ENCODE peak calls at places on chromosomes 12 and 14, in nine cellular contexts. One of them, this sample, is unnamed.

GRCh38 chr14:95304342-95304741 is 15.4 kb downstream of the CLMN start:
- DNase-seq in hippocampal formation: no peak
- DNase-seq in NCI-H1092 treated with DMSO at 0.1 percent for 48 hours: no peak
- DNase-seq in choroid plexus epithelial cell: no peak
- DNase-seq in ELR: no peak
- DNase-seq in substantia nigra: no peak
- DNase-seq in stimulated activated CD8-positive, alpha-beta memory T cell treated with anti-CD3 and anti-CD28 coated beads, Interleukin-4, amount 100 ng/mL, for 1 hour: no peak
- DNase-seq in CD4-positive, alpha-beta T cell: no peak
- DNase-seq in cardiac septum: no peak
- DNase-seq in this sample: no peak

GRCh38 chr14:103056322-103057027 is 874 bp downstream of the CDC42BPB start:
- DNase-seq in NCI-H1092 treated with DMSO at 0.1 percent for 48 hours: peak
- DNase-seq in cardiac septum: peak
- DNase-seq in choroid plexus epithelial cell: peak
- DNase-seq in substantia nigra: no peak
- DNase-seq in ELR: peak
- DNase-seq in stimulated activated CD8-positive, alpha-beta memory T cell treated with anti-CD3 and anti-CD28 coated beads, Interleukin-4, amount 100 ng/mL, for 1 hour: no peak
- DNase-seq in hippocampal formation: no peak
- DNase-seq in CD4-positive, alpha-beta T cell: no peak
- DNase-seq in this sample: no peak

GRCh38 chr14:75306917-75307699 is 28.5 kb downstream of the FOS start:
- DNase-seq in NCI-H1092 treated with DMSO at 0.1 percent for 48 hours: peak
- DNase-seq in ELR: peak
- DNase-seq in CD4-positive, alpha-beta T cell: no peak
- DNase-seq in stimulated activated CD8-positive, alpha-beta memory T cell treated with anti-CD3 and anti-CD28 coated beads, Interleukin-4, amount 100 ng/mL, for 1 hour: no peak
- DNase-seq in cardiac septum: no peak
- DNase-seq in hippocampal formation: no peak
- DNase-seq in choroid plexus epithelial cell: peak
- DNase-seq in substantia nigra: no peak
- DNase-seq in this sample: no peak

GRCh38 chr12:109764123-109764522 is 50.5 kb downstream of the FAM222A start:
- DNase-seq in stimulated activated CD8-positive, alpha-beta memory T cell treated with anti-CD3 and anti-CD28 coated beads, Interleukin-4, amount 100 ng/mL, for 1 hour: no peak
- DNase-seq in choroid plexus epithelial cell: no peak
- DNase-seq in substantia nigra: no peak
- DNase-seq in NCI-H1092 treated with DMSO at 0.1 percent for 48 hours: no peak
- DNase-seq in hippocampal formation: no peak
- DNase-seq in cardiac septum: no peak
- DNase-seq in ELR: no peak
- DNase-seq in CD4-positive, alpha-beta T cell: no peak
- DNase-seq in this sample: no peak

GRCh38 chr12:18224745-18225144 is 36.6 kb upstream of the PIK3C2G start:
- DNase-seq in cardiac septum: no peak
- DNase-seq in hippocampal formation: no peak
- DNase-seq in ELR: peak
- DNase-seq in NCI-H1092 treated with DMSO at 0.1 percent for 48 hours: peak
- DNase-seq in choroid plexus epithelial cell: peak
- DNase-seq in substantia nigra: no peak
- DNase-seq in CD4-positive, alpha-beta T cell: no peak
- DNase-seq in stimulated activated CD8-positive, alpha-beta memory T cell treated with anti-CD3 and anti-CD28 coated beads, Interleukin-4, amount 100 ng/mL, for 1 hour: no peak
- DNase-seq in this sample: no peak

GRCh38 chr12:132600048-132601032 is 10.0 kb downstream of the LRCOL1 start:
- DNase-seq in ELR: peak
- DNase-seq in NCI-H1092 treated with DMSO at 0.1 percent for 48 hours: peak
- DNase-seq in substantia nigra: no peak
- DNase-seq in hippocampal formation: peak
- DNase-seq in CD4-positive, alpha-beta T cell: no peak
- DNase-seq in cardiac septum: no peak
- DNase-seq in choroid plexus epithelial cell: peak
- DNase-seq in stimulated activated CD8-positive, alpha-beta memory T cell treated with anti-CD3 and anti-CD28 coated beads, Interleukin-4, amount 100 ng/mL, for 1 hour: no peak
- DNase-seq in this sample: peak

GRCh38 chr12:107131832-107132616 is 38.7 kb upstream of the CRY1 start:
- DNase-seq in hippocampal formation: no peak
- DNase-seq in cardiac septum: no peak
- DNase-seq in stimulated activated CD8-positive, alpha-beta memory T cell treated with anti-CD3 and anti-CD28 coated beads, Interleukin-4, amount 100 ng/mL, for 1 hour: no peak
- DNase-seq in choroid plexus epithelial cell: peak
- DNase-seq in ELR: peak
- DNase-seq in substantia nigra: no peak
- DNase-seq in CD4-positive, alpha-beta T cell: peak
- DNase-seq in NCI-H1092 treated with DMSO at 0.1 percent for 48 hours: peak
- DNase-seq in this sample: peak

GRCh38 chr14:30389134-30389900 is 169.6 kb upstream of the G2E3 start:
- DNase-seq in substantia nigra: no peak
- DNase-seq in NCI-H1092 treated with DMSO at 0.1 percent for 48 hours: no peak
- DNase-seq in stimulated activated CD8-positive, alpha-beta memory T cell treated with anti-CD3 and anti-CD28 coated beads, Interleukin-4, amount 100 ng/mL, for 1 hour: no peak
- DNase-seq in ELR: peak
- DNase-seq in CD4-positive, alpha-beta T cell: no peak
- DNase-seq in hippocampal formation: peak
- DNase-seq in cardiac septum: no peak
- DNase-seq in choroid plexus epithelial cell: peak
- DNase-seq in this sample: no peak

GRCh38 chr12:112496493-112496892 is 77.7 kb downstream of the PTPN11 start:
- DNase-seq in choroid plexus epithelial cell: no peak
- DNase-seq in ELR: no peak
- DNase-seq in NCI-H1092 treated with DMSO at 0.1 percent for 48 hours: no peak
- DNase-seq in substantia nigra: no peak
- DNase-seq in stimulated activated CD8-positive, alpha-beta memory T cell treated with anti-CD3 and anti-CD28 coated beads, Interleukin-4, amount 100 ng/mL, for 1 hour: no peak
- DNase-seq in CD4-positive, alpha-beta T cell: no peak
- DNase-seq in cardiac septum: no peak
- DNase-seq in hippocampal formation: no peak
- DNase-seq in this sample: peak

GRCh38 chr12:1606021-1606622 is 11.7 kb upstream of the FBXL14 start:
- DNase-seq in ELR: peak
- DNase-seq in NCI-H1092 treated with DMSO at 0.1 percent for 48 hours: peak
- DNase-seq in stimulated activated CD8-positive, alpha-beta memory T cell treated with anti-CD3 and anti-CD28 coated beads, Interleukin-4, amount 100 ng/mL, for 1 hour: no peak
- DNase-seq in choroid plexus epithelial cell: peak
- DNase-seq in cardiac septum: peak
- DNase-seq in CD4-positive, alpha-beta T cell: no peak
- DNase-seq in hippocampal formation: peak
- DNase-seq in substantia nigra: no peak
- DNase-seq in this sample: no peak

GRCh38 chr14:77151918-77152588 is 10.5 kb upstream of the ZDHHC22 start:
- DNase-seq in choroid plexus epithelial cell: peak
- DNase-seq in ELR: peak
- DNase-seq in substantia nigra: no peak
- DNase-seq in CD4-positive, alpha-beta T cell: no peak
- DNase-seq in NCI-H1092 treated with DMSO at 0.1 percent for 48 hours: peak
- DNase-seq in hippocampal formation: no peak
- DNase-seq in cardiac septum: no peak
- DNase-seq in stimulated activated CD8-positive, alpha-beta memory T cell treated with anti-CD3 and anti-CD28 coated beads, Interleukin-4, amount 100 ng/mL, for 1 hour: no peak
- DNase-seq in this sample: peak

GRCh38 chr12:13982010-13982409 is 608 bp upstream of the GRIN2B start:
- DNase-seq in NCI-H1092 treated with DMSO at 0.1 percent for 48 hours: no peak
- DNase-seq in choroid plexus epithelial cell: no peak
- DNase-seq in ELR: no peak
- DNase-seq in CD4-positive, alpha-beta T cell: no peak
- DNase-seq in substantia nigra: no peak
- DNase-seq in hippocampal formation: no peak
- DNase-seq in stimulated activated CD8-positive, alpha-beta memory T cell treated with anti-CD3 and anti-CD28 coated beads, Interleukin-4, amount 100 ng/mL, for 1 hour: no peak
- DNase-seq in cardiac septum: no peak
- DNase-seq in this sample: no peak

GRCh38 chr12:95262808-95263207 is 45.2 kb downstream of the VEZT start:
- DNase-seq in stimulated activated CD8-positive, alpha-beta memory T cell treated with anti-CD3 and anti-CD28 coated beads, Interleukin-4, amount 100 ng/mL, for 1 hour: no peak
- DNase-seq in substantia nigra: no peak
- DNase-seq in ELR: peak
- DNase-seq in CD4-positive, alpha-beta T cell: no peak
- DNase-seq in hippocampal formation: no peak
- DNase-seq in choroid plexus epithelial cell: no peak
- DNase-seq in cardiac septum: no peak
- DNase-seq in NCI-H1092 treated with DMSO at 0.1 percent for 48 hours: no peak
- DNase-seq in this sample: no peak

GRCh38 chr14:91047174-91047753 is 13.2 kb downstream of the RPS6KA5 start:
- DNase-seq in cardiac septum: no peak
- DNase-seq in substantia nigra: no peak
- DNase-seq in stimulated activated CD8-positive, alpha-beta memory T cell treated with anti-CD3 and anti-CD28 coated beads, Interleukin-4, amount 100 ng/mL, for 1 hour: no peak
- DNase-seq in ELR: no peak
- DNase-seq in hippocampal formation: no peak
- DNase-seq in CD4-positive, alpha-beta T cell: no peak
- DNase-seq in NCI-H1092 treated with DMSO at 0.1 percent for 48 hours: no peak
- DNase-seq in choroid plexus epithelial cell: no peak
- DNase-seq in this sample: no peak

GRCh38 chr12:45343269-45344051 is 127.6 kb downstream of the ANO6 start:
- DNase-seq in hippocampal formation: no peak
- DNase-seq in ELR: peak
- DNase-seq in substantia nigra: no peak
- DNase-seq in choroid plexus epithelial cell: peak
- DNase-seq in stimulated activated CD8-positive, alpha-beta memory T cell treated with anti-CD3 and anti-CD28 coated beads, Interleukin-4, amount 100 ng/mL, for 1 hour: no peak
- DNase-seq in CD4-positive, alpha-beta T cell: no peak
- DNase-seq in cardiac septum: no peak
- DNase-seq in NCI-H1092 treated with DMSO at 0.1 percent for 48 hours: no peak
- DNase-seq in this sample: no peak